ENCODE peak calls at places on chromosomes 13 and 19, in seven cellular contexts. One of them, this sample, is unnamed.

GRCh38 chr19:7242601-7243258 is 51.5 kb downstream of the INSR start:
- DNase-seq in heart left ventricle: no peak
- DNase-seq in AG04450: no peak
- DNase-seq in lower lobe of right lung: no peak
- DNase-seq in ascending aorta: peak; percentile 79
- DNase-seq in pancreas: no peak
- DNase-seq in CD8-positive, alpha-beta memory T cell: no peak
- DNase-seq in this sample: no peak

GRCh38 chr13:39259371-39259770 is 221.1 kb downstream of the NHLRC3 start:
- DNase-seq in CD8-positive, alpha-beta memory T cell: no peak
- DNase-seq in pancreas: no peak
- DNase-seq in lower lobe of right lung: no peak
- DNase-seq in heart left ventricle: no peak
- DNase-seq in ascending aorta: no peak
- DNase-seq in AG04450: no peak
- DNase-seq in this sample: no peak

GRCh38 chr13:34038326-34039068 is 220.5 kb downstream of the RFC3 start:
- DNase-seq in AG04450: no peak
- DNase-seq in pancreas: no peak
- DNase-seq in heart left ventricle: no peak
- DNase-seq in lower lobe of right lung: no peak
- DNase-seq in CD8-positive, alpha-beta memory T cell: no peak
- DNase-seq in ascending aorta: no peak
- DNase-seq in this sample: no peak

GRCh38 chr13:40102854-40103253 is 447.4 kb downstream of the COG6 start:
- DNase-seq in lower lobe of right lung: no peak
- DNase-seq in CD8-positive, alpha-beta memory T cell: peak; percentile 49
- DNase-seq in heart left ventricle: no peak
- DNase-seq in pancreas: no peak
- DNase-seq in ascending aorta: no peak
- DNase-seq in AG04450: peak; percentile 26
- DNase-seq in this sample: peak; percentile 15

GRCh38 chr19:17665058-17665457 is 23.1 kb downstream of the UNC13A start:
- DNase-seq in AG04450: no peak
- DNase-seq in lower lobe of right lung: no peak
- DNase-seq in heart left ventricle: no peak
- DNase-seq in pancreas: no peak
- DNase-seq in CD8-positive, alpha-beta memory T cell: no peak
- DNase-seq in ascending aorta: no peak
- DNase-seq in this sample: no peak

GRCh38 chr19:50036905-50037304 is 11.1 kb downstream of the ZNF473 start:
- DNase-seq in AG04450: no peak
- DNase-seq in pancreas: no peak
- DNase-seq in ascending aorta: no peak
- DNase-seq in CD8-positive, alpha-beta memory T cell: no peak
- DNase-seq in lower lobe of right lung: no peak
- DNase-seq in heart left ventricle: no peak
- DNase-seq in this sample: no peak

GRCh38 chr19:28046932-28047331 is 1166.0 kb downstream of the UQCRFS1 start:
- DNase-seq in ascending aorta: no peak
- DNase-seq in CD8-positive, alpha-beta memory T cell: no peak
- DNase-seq in pancreas: no peak
- DNase-seq in lower lobe of right lung: no peak
- DNase-seq in heart left ventricle: no peak
- DNase-seq in AG04450: no peak
- DNase-seq in this sample: no peak

GRCh38 chr13:112990783-112991182 is 21.8 kb downstream of the MCF2L start:
- DNase-seq in heart left ventricle: no peak
- DNase-seq in pancreas: peak; percentile 87
- DNase-seq in AG04450: no peak
- DNase-seq in lower lobe of right lung: no peak
- DNase-seq in ascending aorta: no peak
- DNase-seq in CD8-positive, alpha-beta memory T cell: no peak
- DNase-seq in this sample: no peak

GRCh38 chr13:114088863-114089262 is 43.6 kb downstream of the RASA3 start:
- DNase-seq in CD8-positive, alpha-beta memory T cell: no peak
- DNase-seq in heart left ventricle: no peak
- DNase-seq in lower lobe of right lung: no peak
- DNase-seq in AG04450: no peak
- DNase-seq in pancreas: peak; percentile 27
- DNase-seq in ascending aorta: peak; percentile 40
- DNase-seq in this sample: no peak

GRCh38 chr13:110455444-110455843 is 106.1 kb downstream of the RAB20 start:
- DNase-seq in AG04450: no peak
- DNase-seq in heart left ventricle: no peak
- DNase-seq in CD8-positive, alpha-beta memory T cell: no peak
- DNase-seq in ascending aorta: no peak
- DNase-seq in pancreas: no peak
- DNase-seq in lower lobe of right lung: no peak
- DNase-seq in this sample: no peak

GRCh38 chr19:38693380-38694223 is 46.2 kb downstream of the ACTN4 start:
- DNase-seq in pancreas: no peak
- DNase-seq in ascending aorta: peak; percentile 84
- DNase-seq in lower lobe of right lung: no peak
- DNase-seq in CD8-positive, alpha-beta memory T cell: peak; percentile 62
- DNase-seq in AG04450: no peak
- DNase-seq in heart left ventricle: no peak
- DNase-seq in this sample: peak; percentile 53

GRCh38 chr13:51479199-51479523 is 26.3 kb upstream of the INTS6 start:
- DNase-seq in lower lobe of right lung: no peak
- DNase-seq in AG04450: no peak
- DNase-seq in ascending aorta: no peak
- DNase-seq in heart left ventricle: no peak
- DNase-seq in pancreas: no peak
- DNase-seq in CD8-positive, alpha-beta memory T cell: no peak
- DNase-seq in this sample: no peak

GRCh38 chr19:54475706-54476105 is 2.6 kb upstream of the CDC42EP5 start:
- DNase-seq in CD8-positive, alpha-beta memory T cell: no peak
- DNase-seq in lower lobe of right lung: no peak
- DNase-seq in heart left ventricle: no peak
- DNase-seq in AG04450: no peak
- DNase-seq in ascending aorta: no peak
- DNase-seq in pancreas: no peak
- DNase-seq in this sample: no peak

GRCh38 chr13:19862511-19863313 is 737 bp downstream of the ZMYM5 start:
- DNase-seq in pancreas: peak; percentile 75
- DNase-seq in ascending aorta: peak; percentile 68
- DNase-seq in AG04450: no peak
- DNase-seq in heart left ventricle: peak; percentile 39
- DNase-seq in CD8-positive, alpha-beta memory T cell: peak; percentile 63
- DNase-seq in lower lobe of right lung: peak; percentile 56
- DNase-seq in this sample: peak; percentile 19

GRCh38 chr13:112447306-112447705 is 71.2 kb downstream of the SPACA7 start:
- DNase-seq in pancreas: no peak
- DNase-seq in CD8-positive, alpha-beta memory T cell: no peak
- DNase-seq in AG04450: no peak
- DNase-seq in heart left ventricle: no peak
- DNase-seq in lower lobe of right lung: no peak
- DNase-seq in ascending aorta: no peak
- DNase-seq in this sample: peak; percentile 9

GRCh38 chr13:59701261-59701660 is 462.5 kb downstream of the DIAPH3 start:
- DNase-seq in pancreas: no peak
- DNase-seq in heart left ventricle: no peak
- DNase-seq in CD8-positive, alpha-beta memory T cell: no peak
- DNase-seq in ascending aorta: no peak
- DNase-seq in AG04450: no peak
- DNase-seq in lower lobe of right lung: no peak
- DNase-seq in this sample: no peak

GRCh38 chr13:40801255-40802217 is 12.1 kb downstream of the SLC25A15 start:
- DNase-seq in AG04450: no peak
- DNase-seq in lower lobe of right lung: no peak
- DNase-seq in CD8-positive, alpha-beta memory T cell: no peak
- DNase-seq in heart left ventricle: no peak
- DNase-seq in pancreas: no peak
- DNase-seq in ascending aorta: no peak
- DNase-seq in this sample: no peak

GRCh38 chr13:80840313-80840976 is 499.5 kb upstream of the SPRY2 start:
- DNase-seq in CD8-positive, alpha-beta memory T cell: no peak
- DNase-seq in ascending aorta: no peak
- DNase-seq in pancreas: no peak
- DNase-seq in heart left ventricle: no peak
- DNase-seq in AG04450: no peak
- DNase-seq in lower lobe of right lung: no peak
- DNase-seq in this sample: no peak

GRCh38 chr13:48037346-48038173 is at the start of gene NUDT15:
- DNase-seq in heart left ventricle: peak; percentile 96
- DNase-seq in CD8-positive, alpha-beta memory T cell: peak; percentile 97
- DNase-seq in ascending aorta: peak; percentile 95
- DNase-seq in AG04450: peak; percentile 93
- DNase-seq in lower lobe of right lung: peak; percentile 97
- DNase-seq in pancreas: peak; percentile 95
- DNase-seq in this sample: peak; percentile 94

GRCh38 chr13:35565273-35565672 is 88.8 kb upstream of the MAB21L1 start:
- DNase-seq in lower lobe of right lung: no peak
- DNase-seq in AG04450: no peak
- DNase-seq in CD8-positive, alpha-beta memory T cell: no peak
- DNase-seq in ascending aorta: no peak
- DNase-seq in heart left ventricle: no peak
- DNase-seq in pancreas: no peak
- DNase-seq in this sample: no peak

GRCh38 chr19:19464339-19465098 is 50.8 kb downstream of the TSSK6 start:
- DNase-seq in AG04450: no peak
- DNase-seq in heart left ventricle: no peak
- DNase-seq in CD8-positive, alpha-beta memory T cell: no peak
- DNase-seq in pancreas: peak; percentile 71
- DNase-seq in ascending aorta: no peak
- DNase-seq in lower lobe of right lung: peak; percentile 32
- DNase-seq in this sample: no peak

GRCh38 chr19:23070353-23070781 is 46.5 kb upstream of the ZNF730 start:
- DNase-seq in pancreas: peak; percentile 42
- DNase-seq in AG04450: no peak
- DNase-seq in heart left ventricle: peak; percentile 43
- DNase-seq in CD8-positive, alpha-beta memory T cell: no peak
- DNase-seq in lower lobe of right lung: no peak
- DNase-seq in ascending aorta: peak; percentile 65
- DNase-seq in this sample: no peak

GRCh38 chr19:30653646-30654386 is 281.6 kb downstream of the ZNF536 start:
- DNase-seq in lower lobe of right lung: no peak
- DNase-seq in ascending aorta: peak; percentile 45
- DNase-seq in AG04450: no peak
- DNase-seq in CD8-positive, alpha-beta memory T cell: no peak
- DNase-seq in heart left ventricle: no peak
- DNase-seq in pancreas: no peak
- DNase-seq in this sample: no peak

GRCh38 chr19:30631035-30631375 is 258.8 kb downstream of the ZNF536 start:
- DNase-seq in AG04450: no peak
- DNase-seq in lower lobe of right lung: no peak
- DNase-seq in CD8-positive, alpha-beta memory T cell: no peak
- DNase-seq in pancreas: no peak
- DNase-seq in ascending aorta: no peak
- DNase-seq in heart left ventricle: no peak
- DNase-seq in this sample: no peak

GRCh38 chr13:35343417-35343816 is 133.1 kb downstream of the MAB21L1 start:
- DNase-seq in heart left ventricle: no peak
- DNase-seq in CD8-positive, alpha-beta memory T cell: no peak
- DNase-seq in AG04450: no peak
- DNase-seq in ascending aorta: no peak
- DNase-seq in pancreas: no peak
- DNase-seq in lower lobe of right lung: no peak
- DNase-seq in this sample: no peak

GRCh38 chr19:12720296-12720695 is 3.4 kb downstream of the TNPO2 start:
- DNase-seq in ascending aorta: no peak
- DNase-seq in lower lobe of right lung: no peak
- DNase-seq in CD8-positive, alpha-beta memory T cell: no peak
- DNase-seq in AG04450: no peak
- DNase-seq in pancreas: no peak
- DNase-seq in heart left ventricle: no peak
- DNase-seq in this sample: no peak
- H3K27ac ChIP-seq in ascending aorta: peak overlapping the region; percentile 88
- H3K27ac ChIP-seq in lower lobe of right lung: peak overlapping the region; percentile 31
- H3K27ac ChIP-seq in CD8-positive, alpha-beta memory T cell: peak overlapping the region; percentile 38
- H3K27ac ChIP-seq in AG04450: peak overlapping the region; percentile 57
- H3K27ac ChIP-seq in pancreas: no peak overlapping the region
- H3K27ac ChIP-seq in heart left ventricle: peak overlapping the region; percentile 94
- H3K27ac ChIP-seq in this sample: no peak overlapping the region

GRCh38 chr13:55403887-55404487 is 1736.7 kb upstream of the PRR20A start:
- DNase-seq in AG04450: no peak
- DNase-seq in CD8-positive, alpha-beta memory T cell: no peak
- DNase-seq in lower lobe of right lung: no peak
- DNase-seq in ascending aorta: no peak
- DNase-seq in heart left ventricle: no peak
- DNase-seq in pancreas: no peak
- DNase-seq in this sample: no peak

GRCh38 chr13:55402867-55403266 is 1737.9 kb upstream of the PRR20A start:
- DNase-seq in pancreas: no peak
- DNase-seq in ascending aorta: no peak
- DNase-seq in lower lobe of right lung: no peak
- DNase-seq in heart left ventricle: no peak
- DNase-seq in CD8-positive, alpha-beta memory T cell: no peak
- DNase-seq in AG04450: no peak
- DNase-seq in this sample: no peak
- H3K4me3 ChIP-seq in pancreas: no peak overlapping the region
- H3K4me3 ChIP-seq in ascending aorta: no peak overlapping the region
- H3K4me3 ChIP-seq in lower lobe of right lung: no peak overlapping the region
- H3K4me3 ChIP-seq in heart left ventricle: no peak overlapping the region
- H3K4me3 ChIP-seq in CD8-positive, alpha-beta memory T cell: no peak overlapping the region
- H3K4me3 ChIP-seq in AG04450: no peak overlapping the region
- H3K4me3 ChIP-seq in this sample: no peak overlapping the region

GRCh38 chr19:3079578-3079977 is 14.6 kb upstream of the GNA11 start:
- DNase-seq in AG04450: no peak
- DNase-seq in heart left ventricle: no peak
- DNase-seq in ascending aorta: no peak
- DNase-seq in CD8-positive, alpha-beta memory T cell: no peak
- DNase-seq in pancreas: no peak
- DNase-seq in lower lobe of right lung: no peak
- DNase-seq in this sample: no peak

GRCh38 chr19:3083964-3084363 is 10.2 kb upstream of the GNA11 start:
- DNase-seq in lower lobe of right lung: no peak
- DNase-seq in heart left ventricle: no peak
- DNase-seq in ascending aorta: no peak
- DNase-seq in AG04450: no peak
- DNase-seq in CD8-positive, alpha-beta memory T cell: no peak
- DNase-seq in pancreas: no peak
- DNase-seq in this sample: no peak

GRCh38 chr19:3075605-3076431 is 13.5 kb upstream of the TLE5 start:
- DNase-seq in AG04450: no peak
- DNase-seq in CD8-positive, alpha-beta memory T cell: peak; percentile 81
- DNase-seq in pancreas: peak; percentile 85
- DNase-seq in lower lobe of right lung: peak; percentile 79
- DNase-seq in heart left ventricle: no peak
- DNase-seq in ascending aorta: no peak
- DNase-seq in this sample: peak; percentile 89

GRCh38 chr19:3082331-3082730 is 11.8 kb upstream of the GNA11 start:
- DNase-seq in CD8-positive, alpha-beta memory T cell: no peak
- DNase-seq in AG04450: no peak
- DNase-seq in ascending aorta: no peak
- DNase-seq in heart left ventricle: no peak
- DNase-seq in lower lobe of right lung: no peak
- DNase-seq in pancreas: no peak
- DNase-seq in this sample: no peak

GRCh38 chr19:3080281-3080680 is 13.9 kb upstream of the GNA11 start:
- DNase-seq in pancreas: no peak
- DNase-seq in heart left ventricle: no peak
- DNase-seq in lower lobe of right lung: no peak
- DNase-seq in CD8-positive, alpha-beta memory T cell: no peak
- DNase-seq in ascending aorta: no peak
- DNase-seq in AG04450: peak; percentile 27
- DNase-seq in this sample: no peak
- H3K27ac ChIP-seq in pancreas: no peak overlapping the region
- H3K27ac ChIP-seq in heart left ventricle: no peak overlapping the region
- H3K27ac ChIP-seq in lower lobe of right lung: peak overlapping the region; percentile 24
- H3K27ac ChIP-seq in CD8-positive, alpha-beta memory T cell: no peak overlapping the region
- H3K27ac ChIP-seq in ascending aorta: no peak overlapping the region
- H3K27ac ChIP-seq in AG04450: peak overlapping the region; percentile 11
- H3K27ac ChIP-seq in this sample: no peak overlapping the region

GRCh38 chr13:23320926-23321533 is 112.5 kb downstream of the SACS start:
- DNase-seq in pancreas: no peak
- DNase-seq in heart left ventricle: no peak
- DNase-seq in ascending aorta: no peak
- DNase-seq in AG04450: no peak
- DNase-seq in lower lobe of right lung: no peak
- DNase-seq in CD8-positive, alpha-beta memory T cell: no peak
- DNase-seq in this sample: no peak
- H3K4me3 ChIP-seq in pancreas: no peak overlapping the region
- H3K4me3 ChIP-seq in heart left ventricle: peak overlapping the region; percentile 18
- H3K4me3 ChIP-seq in ascending aorta: no peak overlapping the region
- H3K4me3 ChIP-seq in AG04450: peak overlapping the region; percentile 50
- H3K4me3 ChIP-seq in lower lobe of right lung: peak overlapping the region; percentile 31
- H3K4me3 ChIP-seq in CD8-positive, alpha-beta memory T cell: peak overlapping the region; percentile 53
- H3K4me3 ChIP-seq in this sample: no peak overlapping the region

This sample was measured in CD8-positive, alpha-beta T cell.